ENCODE peak calls at places on chromosomes 3 and 15, in five cellular contexts. L is A549, I is HL-60, D is GM23338, Q is HepG2. W is an unnamed sample.

GRCh38 chr3:195187609-195188529 is 83.1 kb downstream of the XXYLT1 start:
- DNase-seq in L (peak), I (no peak), D (peak), Q (no peak), W (no peak)

GRCh38 chr15:80778964-80779657 is at the start of gene CEMIP:
- DNase-seq in L (peak), I (peak), D (peak), Q (peak), W (peak)

GRCh38 chr3:121918779-121919483 is 24.7 kb downstream of the SLC15A2 start:
- DNase-seq in L (peak), I (no peak), D (no peak), Q (no peak), W (peak)

GRCh38 chr3:192409203-192409837 is 318.0 kb downstream of the FGF12 start:
- DNase-seq in L (peak), I (no peak), D (peak), Q (no peak), W (no peak)

GRCh38 chr3:131388400-131388799 is 6.8 kb downstream of the NUDT16 start:
- DNase-seq in L (no peak), I (no peak), D (no peak), Q (no peak), W (no peak)

GRCh38 chr3:128170866-128171516 is 17.7 kb downstream of the EEFSEC start:
- DNase-seq in L (peak), I (peak), D (peak), Q (peak), W (peak)

GRCh38 chr3:75249005-75249404 is 415.1 kb upstream of the FRG2C start:
- DNase-seq in L (no peak), I (peak), D (no peak), Q (no peak), W (no peak)

GRCh38 chr15:98958076-98958475 is 49.5 kb downstream of the PGPEP1L start:
- DNase-seq in L (no peak), I (no peak), D (no peak), Q (no peak), W (no peak)

GRCh38 chr3:71162221-71162620 is 421.3 kb downstream of the FOXP1 start:
- DNase-seq in L (no peak), I (no peak), D (no peak), Q (no peak), W (no peak)

GRCh38 chr3:58035512-58035867 is 27.3 kb downstream of the FLNB start:
- DNase-seq in L (no peak), I (no peak), D (no peak), Q (no peak), W (no peak)

GRCh38 chr3:66817946-66818557 is 180.1 kb upstream of the KBTBD8 start:
- DNase-seq in L (no peak), I (no peak), D (peak), Q (no peak), W (no peak)

GRCh38 chr3:55897573-55898224 is 410.6 kb upstream of the WNT5A start:
- DNase-seq in L (peak), I (no peak), D (peak), Q (no peak), W (no peak)

GRCh38 chr3:38561746-38562466 is 65.8 kb downstream of the EXOG start:
- DNase-seq in L (no peak), I (no peak), D (no peak), Q (no peak), W (no peak)
- TF ChIP-seq REST in L (no peak), I (no peak), D (no peak), Q (no peak), W (no peak)

GRCh38 chr15:75065851-75066509 is 42.6 kb downstream of the PPCDC start:
- DNase-seq in L (no peak), I (no peak), D (no peak), Q (peak), W (peak)
- TF ChIP-seq REST in L (no peak), I (no peak), D (no peak), Q (no peak), W (no peak)

DNA sequence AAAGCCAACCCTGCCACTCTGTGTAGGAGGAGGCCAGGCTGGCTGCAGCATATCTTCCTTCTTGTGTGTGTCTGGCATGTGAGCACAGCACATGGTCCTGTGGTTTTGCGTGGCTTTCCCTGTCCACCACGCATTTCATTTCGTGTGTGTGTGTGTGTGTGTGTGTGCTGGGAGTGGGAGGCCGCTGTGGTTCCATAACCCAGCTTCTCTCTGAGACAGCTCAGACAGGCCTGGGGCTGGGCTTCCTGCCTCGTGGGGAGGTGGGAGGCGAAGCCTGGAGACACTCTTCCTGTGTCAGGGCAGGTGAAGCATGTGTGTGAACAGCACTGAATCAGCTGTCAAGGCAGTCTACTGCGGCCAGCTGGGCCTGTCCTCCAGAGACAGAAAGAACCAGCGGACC is 16.0 kb upstream of the MRPS22 start:
- DNase-seq in L (no peak), I (no peak), D (no peak), Q (no peak), W (no peak)
- TF ChIP-seq REST in L (no peak), I (no peak), D (no peak), Q (no peak), W (no peak)

GRCh38 chr3:115512565-115513410 is 110.5 kb upstream of the GAP43 start:
- DNase-seq in L (peak), I (no peak), D (peak), Q (no peak), W (peak)
- TF ChIP-seq REST in L (no peak), I (no peak), D (no peak), Q (no peak), W (no peak)

DNA sequence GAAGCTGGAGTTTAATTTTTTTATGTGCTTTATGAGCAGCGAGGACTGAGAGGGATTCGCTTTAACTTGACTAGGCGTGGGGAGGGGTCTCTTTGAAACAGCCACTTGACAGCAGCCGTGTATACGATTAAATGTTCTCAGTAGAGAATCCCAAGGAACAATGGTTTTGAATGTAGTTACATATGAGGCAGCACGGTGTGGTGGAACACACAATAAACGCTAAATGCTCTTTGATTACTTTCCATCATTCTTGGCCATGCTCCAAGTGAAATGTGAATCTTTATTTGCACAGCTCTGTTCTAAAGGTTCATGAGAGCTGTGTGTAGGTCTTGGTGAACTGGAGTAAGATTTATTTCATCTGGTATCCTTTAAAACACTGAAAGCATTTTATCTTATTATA is 251.4 kb upstream of the TGFBR2 start:
- DNase-seq in L (peak), I (no peak), D (no peak), Q (peak), W (no peak)
- TF ChIP-seq REST in L (no peak), I (no peak), D (no peak), Q (no peak), W (no peak)

GRCh38 chr3:156187146-156187769 is 66.9 kb downstream of the KCNAB1 start:
- DNase-seq in L (no peak), I (no peak), D (no peak), Q (no peak), W (no peak)
- TF ChIP-seq REST in L (no peak), I (no peak), D (no peak), Q (no peak), W (no peak)

DNA sequence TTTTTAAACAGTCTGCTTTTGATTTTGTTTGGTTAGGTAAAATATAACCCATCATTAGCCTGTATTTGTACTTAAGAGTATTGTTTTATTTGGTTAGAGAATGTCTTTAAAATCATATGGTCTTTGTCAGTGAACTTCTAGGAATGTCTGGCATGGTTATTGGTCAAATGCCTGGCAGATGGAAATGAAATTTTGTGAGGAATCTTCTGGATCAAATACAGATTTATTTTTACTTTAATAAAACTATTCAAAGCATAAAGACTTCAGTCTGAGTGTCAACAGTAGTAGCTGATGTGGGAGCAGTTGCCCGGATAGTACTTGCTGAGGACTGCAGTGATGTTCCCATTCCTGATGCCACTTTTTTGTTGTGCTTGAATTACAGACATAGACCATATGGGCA is 64.0 kb downstream of the LRRC49 start:
- DNase-seq in L (no peak), I (no peak), D (no peak), Q (no peak), W (no peak)
- TF ChIP-seq REST in L (no peak), I (no peak), D (no peak), Q (no peak), W (no peak)

W was measured in K562.